ENCODE peak calls at places on chromosomes 7 and 10, in six cellular contexts. S is neural progenitor cell, H is mesenchymal stem cell, X is HepG2, M is osteocyte, F is ureter. Z is an unnamed sample.

GRCh38 chr7:1668932-1669485 is 1.1 kb upstream of the ELFN1 start:
- DNase-seq in S (peak), H (peak), X (no peak), M (no peak), F (peak), Z (no peak)

GRCh38 chr10:120979435-120980315 is 128.5 kb downstream of the WDR11 start:
- DNase-seq in S (peak), H (peak), X (peak), M (no peak), F (peak), Z (no peak)

GRCh38 chr10:51640120-51640819 is 59.1 kb downstream of the CSTF2T start:
- DNase-seq in S (no peak), H (no peak), X (no peak), M (no peak), F (no peak), Z (no peak)

GRCh38 chr7:140390466-140391190 is 7.7 kb downstream of the SLC37A3 start:
- DNase-seq in S (no peak), H (peak), X (no peak), M (no peak), F (no peak), Z (no peak)

GRCh38 chr10:69801434-69802315 is at the start of gene COL13A1:
- DNase-seq in S (peak), H (peak), X (no peak), M (no peak), F (peak), Z (peak)

GRCh38 chr7:2203551-2204300 is 29.0 kb downstream of the MAD1L1 start:
- DNase-seq in S (no peak), H (peak), X (no peak), M (no peak), F (no peak), Z (no peak)

GRCh38 chr10:28177944-28178637 is 124.8 kb downstream of the MPP7 start:
- DNase-seq in S (no peak), H (peak), X (no peak), M (no peak), F (no peak), Z (no peak)

GRCh38 chr10:117746541-117747195 is 204.1 kb downstream of the EMX2 start:
- DNase-seq in S (no peak), H (no peak), X (no peak), M (peak), F (no peak), Z (no peak)

GRCh38 chr7:70030745-70031144 is 432.5 kb downstream of the AUTS2 start:
- DNase-seq in S (no peak), H (no peak), X (no peak), M (no peak), F (no peak), Z (no peak)

GRCh38 chr10:132406181-132406580 is 9.2 kb downstream of the PWWP2B start:
- DNase-seq in S (no peak), H (no peak), X (no peak), M (no peak), F (no peak), Z (no peak)

GRCh38 chr7:48154792-48155413 is 16.4 kb upstream of the ABCA13 start:
- DNase-seq in S (peak), H (peak), X (peak), M (no peak), F (no peak), Z (peak)

GRCh38 chr7:44772867-44773266 is 23.6 kb upstream of the PPIA start:
- DNase-seq in S (no peak), H (no peak), X (peak), M (no peak), F (no peak), Z (no peak)

GRCh38 chr10:20988357-20988983 is 91.4 kb upstream of the NEBL start:
- DNase-seq in S (no peak), H (no peak), X (peak), M (no peak), F (no peak), Z (peak)

GRCh38 chr7:42876182-42877068 is 35.4 kb downstream of the C7orf25 start:
- DNase-seq in S (peak), H (peak), X (peak), M (no peak), F (no peak), Z (peak)

GRCh38 chr7:50533849-50534248 is 31.4 kb downstream of the DDC start:
- DNase-seq in S (no peak), H (peak), X (peak), M (no peak), F (no peak), Z (no peak)

GRCh38 chr10:43398939-43399871 is 9.8 kb downstream of the HNRNPF start:
- DNase-seq in S (no peak), H (peak), X (peak), M (no peak), F (no peak), Z (no peak)

GRCh38 chr10:43026039-43026973 is 50.6 kb upstream of the RET start:
- DNase-seq in S (peak), H (no peak), X (no peak), M (no peak), F (no peak), Z (peak)

GRCh38 chr10:50788951-50789904 is 49.5 kb downstream of the ASAH2B start:
- DNase-seq in S (peak), H (peak), X (peak), M (no peak), F (no peak), Z (peak)

GRCh38 chr10:99276848-99277486 is 41.3 kb upstream of the HPSE2 start:
- DNase-seq in S (peak), H (peak), X (peak), M (no peak), F (no peak), Z (peak)

GRCh38 chr7:94908204-94909022 is 1.0 kb downstream of the PPP1R9A start:
- DNase-seq in S (peak), H (peak), X (peak), M (no peak), F (no peak), Z (peak)

GRCh38 chr10:34854147-34854601 is 39.1 kb upstream of the PARD3 start:
- DNase-seq in S (no peak), H (peak), X (no peak), M (no peak), F (no peak), Z (peak)

GRCh38 chr10:73589538-73590126 is 1.5 kb downstream of the USP54 start:
- DNase-seq in S (no peak), H (peak), X (no peak), M (no peak), F (no peak), Z (no peak)

GRCh38 chr7:17608114-17608833 is 309.8 kb downstream of the AHR start:
- DNase-seq in S (no peak), H (peak), X (no peak), M (no peak), F (no peak), Z (peak)

GRCh38 chr7:44056681-44057080 is 8.7 kb downstream of the PGAM2 start:
- DNase-seq in S (no peak), H (no peak), X (no peak), M (no peak), F (peak), Z (no peak)

GRCh38 chr10:69665457-69666320 is 35.6 kb downstream of the FAM241B start:
- DNase-seq in S (no peak), H (no peak), X (no peak), M (no peak), F (no peak), Z (no peak)

GRCh38 chr7:128215739-128216138 is 25.3 kb upstream of the LEP start:
- DNase-seq in S (no peak), H (no peak), X (no peak), M (no peak), F (no peak), Z (peak)

GRCh38 chr10:130862626-130863025 is 448.9 kb downstream of the TCERG1L start:
- DNase-seq in S (no peak), H (no peak), X (no peak), M (peak), F (peak), Z (no peak)

GRCh38 chr7:2633538-2634264 is 1.9 kb downstream of the TTYH3 start:
- DNase-seq in S (no peak), H (peak), X (peak), M (peak), F (no peak), Z (peak)

GRCh38 chr7:136950331-136950730 is 81.9 kb downstream of the CHRM2 start:
- DNase-seq in S (no peak), H (no peak), X (no peak), M (no peak), F (no peak), Z (no peak)

GRCh38 chr7:108603922-108604684 is 34.4 kb downstream of the DNAJB9 start:
- DNase-seq in S (no peak), H (no peak), X (no peak), M (no peak), F (no peak), Z (no peak)

GRCh38 chr7:46654546-46655443 is 733.7 kb upstream of the IGFBP3 start:
- DNase-seq in S (no peak), H (no peak), X (no peak), M (no peak), F (no peak), Z (no peak)

GRCh38 chr7:93973134-93973533 is 31.0 kb downstream of the BET1 start:
- DNase-seq in S (no peak), H (no peak), X (no peak), M (no peak), F (no peak), Z (no peak)

GRCh38 chr10:86489960-86490612 is 31.5 kb downstream of the WAPL start:
- DNase-seq in S (no peak), H (no peak), X (no peak), M (no peak), F (no peak), Z (no peak)

GRCh38 chr10:29688230-29688634 is 53.5 kb upstream of the SVIL start:
- DNase-seq in S (peak), H (peak), X (no peak), M (peak), F (no peak), Z (no peak)

GRCh38 chr10:89481662-89482061 is 53.7 kb downstream of the SLC16A12 start:
- DNase-seq in S (no peak), H (peak), X (no peak), M (no peak), F (no peak), Z (peak)

Z was measured in MCF 10A.